ENCODE peak calls at places on chromosome 11, in four cellular contexts. J is naive thymus-derived CD4-positive, alpha-beta T cell; U is SK-N-MC; F is fibroblast of lung. P is an unnamed sample. For H3K9me3, the result is how much of the 10 kb centered on the place peaks cover.

GRCh38 chr11:76752321-76753175 is 30.6 kb upstream of the TSKU start:
- DNase-seq in J (no peak), F (peak), U (no peak), P (no peak)

GRCh38 chr11:47412152-47412746 is 3.9 kb downstream of the SLC39A13 start:
- DNase-seq in J (peak), F (peak), U (no peak), P (peak)

GRCh38 chr11:20208622-20209090 is 48.4 kb upstream of the DBX1 start:
- DNase-seq in U (no peak), J (no peak), F (no peak), P (no peak)

GRCh38 chr11:6526411-6527135 is 29.5 kb downstream of the DNHD1 start:
- DNase-seq in U (no peak), J (no peak), F (no peak), P (no peak)

GRCh38 chr11:46381046-46381835 is at the start of gene MDK:
- DNase-seq in J (no peak), F (no peak), U (no peak), P (no peak)

GRCh38 chr11:35179466-35180135 is 40.6 kb downstream of the CD44 start:
- DNase-seq in J (no peak), U (no peak), F (no peak), P (no peak)

GRCh38 chr11:114132944-114133394 is 73.5 kb downstream of the ZBTB16 start:
- DNase-seq in J (no peak), U (no peak), F (peak), P (no peak)

GRCh38 chr11:130156108-130157022 is 3.2 kb upstream of the ST14 start:
- DNase-seq in J (no peak), F (no peak), U (no peak), P (no peak)

GRCh38 chr11:75265851-75266531 is 25.4 kb downstream of the TPBGL start:
- DNase-seq in F (peak), U (no peak), J (no peak), P (no peak)

GRCh38 chr11:44964526-44965209 is 14.0 kb upstream of the TP53I11 start:
- DNase-seq in U (no peak), J (no peak), F (no peak), P (no peak)

GRCh38 chr11:11320820-11321219 is 32.2 kb downstream of the CSNK2A3 start:
- DNase-seq in J (no peak), F (no peak), U (no peak), P (no peak)

DNA sequence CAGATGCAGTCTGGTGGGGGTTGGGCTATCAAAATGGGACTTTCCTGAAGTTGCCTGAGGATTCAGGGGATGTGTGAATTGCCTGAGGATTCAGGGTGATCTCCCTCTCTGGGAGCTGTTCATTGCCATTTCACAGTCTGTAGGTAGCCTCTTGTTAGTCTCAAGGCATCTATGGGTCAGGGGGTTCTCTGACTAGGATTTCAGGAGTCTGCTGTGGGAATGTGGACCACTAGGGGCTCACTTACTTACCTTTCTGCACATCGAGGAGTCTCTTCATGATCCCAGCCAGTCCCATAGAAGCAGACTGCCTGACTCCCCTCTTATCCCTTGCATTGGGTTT is 54.0 kb downstream of the KCNQ1OT1 start:
- DNase-seq in U (no peak), F (no peak), J (no peak), P (no peak)
- H3K9me3 ChIP-seq in U (under half), F (under half), J (half or more), P (under half)

GRCh38 chr11:2347449-2347848 is 29.7 kb upstream of the CD81 start:
- DNase-seq in F (no peak), U (no peak), J (no peak), P (no peak)
- H3K9me3 ChIP-seq in F (under half), U (under half), J (under half), P (under half)

GRCh38 chr11:71133946-71134345 is 118.4 kb downstream of the SHANK2 start:
- DNase-seq in U (no peak), F (no peak), J (no peak), P (no peak)
- H3K9me3 ChIP-seq in U (under half), F (under half), J (under half), P (under half)

DNA sequence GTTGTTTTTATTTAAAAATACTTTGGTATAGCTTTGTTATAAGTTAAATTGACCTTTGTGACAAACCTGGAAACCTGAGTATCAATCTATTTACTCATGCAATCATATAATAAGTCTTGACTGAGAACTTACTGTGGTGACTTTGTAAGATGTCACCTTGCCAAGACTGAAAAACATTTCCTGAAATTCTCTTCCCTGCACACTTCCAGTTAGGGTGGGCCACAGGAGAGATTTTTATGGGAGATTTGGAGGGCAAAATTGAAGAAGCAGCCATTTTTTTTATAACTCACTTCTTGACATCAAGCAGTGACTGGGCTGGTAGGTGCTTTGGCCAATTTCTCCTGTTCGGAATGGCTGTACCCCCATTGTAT is 31.4 kb upstream of the GLYAT start:
- DNase-seq in F (no peak), J (no peak), U (no peak), P (no peak)
- H3K9me3 ChIP-seq in F (under half), J (under half), U (under half), P (under half)

GRCh38 chr11:58801302-58801701 is 43.2 kb downstream of the GLYATL2 start:
- DNase-seq in U (no peak), J (no peak), F (no peak), P (no peak)
- H3K9me3 ChIP-seq in U (under half), J (under half), F (under half), P (under half)

DNA sequence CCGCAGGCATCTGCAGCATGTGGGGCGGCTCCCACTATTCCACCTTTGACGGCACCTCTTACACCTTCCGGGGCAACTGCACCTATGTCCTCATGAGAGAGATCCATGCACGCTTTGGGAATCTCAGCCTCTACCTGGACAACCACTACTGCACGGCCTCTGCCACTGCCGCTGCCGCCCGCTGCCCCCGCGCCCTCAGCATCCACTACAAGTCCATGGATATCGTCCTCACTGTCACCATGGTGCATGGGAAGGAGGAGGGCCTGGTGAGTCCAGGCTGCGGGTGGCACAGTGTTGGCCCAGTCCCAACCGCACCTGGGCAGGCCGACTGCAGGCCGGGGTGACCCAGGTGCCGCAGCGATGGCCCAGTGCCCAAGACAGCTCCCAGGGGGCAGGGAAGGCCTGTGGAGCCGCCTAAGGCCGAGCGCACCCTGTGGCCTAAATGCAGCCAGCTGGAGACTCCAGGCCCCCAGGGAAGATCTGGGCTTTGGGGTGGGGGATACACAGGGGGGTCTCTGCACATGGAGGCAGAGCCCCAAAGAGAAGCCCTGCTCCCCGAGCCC is 31.3 kb downstream of the MUC5B start:
- DNase-seq in F (no peak), J (no peak), U (no peak), P (no peak)
- H3K9me3 ChIP-seq in F (under half), J (under half), U (under half), P (under half)

GRCh38 chr11:100177651-100178050 is 509.4 kb upstream of the ARHGAP42 start:
- DNase-seq in J (no peak), F (no peak), U (no peak), P (no peak)

DNA sequence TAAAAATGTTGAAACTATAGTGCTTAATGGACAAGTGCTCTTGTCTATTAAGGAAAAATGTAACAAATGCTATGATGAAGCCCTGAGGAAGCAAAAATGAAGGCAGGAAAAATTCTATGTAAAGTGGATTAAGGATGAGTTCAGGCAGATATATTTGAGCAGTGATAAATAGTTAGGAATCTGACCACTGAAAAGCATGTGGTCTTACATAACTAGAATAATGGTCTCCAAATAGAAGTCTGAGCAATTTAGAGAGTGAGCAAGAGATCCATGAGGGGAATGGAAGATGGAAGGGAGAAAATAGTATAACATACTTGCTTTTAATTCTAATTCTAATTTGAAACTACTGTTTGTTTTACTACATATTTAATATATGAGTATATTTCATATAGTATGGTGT is 510.6 kb upstream of the ARHGAP42 start:
- DNase-seq in J (no peak), U (no peak), F (no peak), P (no peak)
- H3K9me3 ChIP-seq in J (under half), U (under half), F (under half), P (under half)

GRCh38 chr11:28770806-28771205 is 662.6 kb downstream of the METTL15 start:
- DNase-seq in J (no peak), U (no peak), F (no peak), P (no peak)
- H3K9me3 ChIP-seq in J (under half), U (under half), F (under half), P (under half)

P was measured in T-helper 17 cell.